ENCODE peak calls at places on chromosomes 3 and 15, in eight cellular contexts. W, N, P, O, E, X, D and J are unnamed samples.

GRCh38 chr3:129831503-129831902 is 62.0 kb downstream of the TMCC1 start:
- DNase-seq in W (no peak), N (no peak), P (no peak), O (no peak), E (no peak), X (no peak), D (no peak), J (no peak)

GRCh38 chr3:153244961-153245360 is 82.9 kb downstream of the RAP2B start:
- DNase-seq in W (no peak), N (peak), P (no peak), O (no peak), E (no peak), X (peak), D (no peak), J (no peak)

GRCh38 chr15:64842099-64842940 is 605 bp downstream of the PLEKHO2 start:
- DNase-seq in W (no peak), N (peak), P (no peak), O (no peak), E (peak), X (peak), D (no peak), J (no peak)

GRCh38 chr3:54087581-54088410 is 34.6 kb upstream of the CACNA2D3 start:
- DNase-seq in W (no peak), N (peak), P (no peak), O (no peak), E (no peak), X (no peak), D (no peak), J (no peak)

GRCh38 chr3:93924491-93924890 is 49.2 kb downstream of the PROS1 start:
- DNase-seq in W (no peak), N (no peak), P (no peak), O (no peak), E (no peak), X (no peak), D (no peak), J (no peak)

GRCh38 chr3:14602804-14603644 is 48.5 kb upstream of the CCDC174 start:
- DNase-seq in W (no peak), N (peak), P (no peak), O (no peak), E (no peak), X (no peak), D (no peak), J (no peak)

GRCh38 chr3:66836363-66837152 is 161.5 kb upstream of the KBTBD8 start:
- DNase-seq in W (no peak), N (no peak), P (no peak), O (no peak), E (no peak), X (peak), D (no peak), J (no peak)

GRCh38 chr3:64117483-64117882 is 94.2 kb upstream of the PSMD6 start:
- DNase-seq in W (no peak), N (no peak), P (no peak), O (no peak), E (no peak), X (no peak), D (no peak), J (no peak)

GRCh38 chr3:150150633-150151032 is 179.9 kb upstream of the PFN2 start:
- DNase-seq in W (no peak), N (peak), P (no peak), O (no peak), E (no peak), X (peak), D (no peak), J (no peak)

GRCh38 chr15:22903961-22904534 is 65.6 kb downstream of the NIPA2 start:
- DNase-seq in W (no peak), N (no peak), P (peak), O (no peak), E (no peak), X (no peak), D (no peak), J (no peak)

GRCh38 chr3:53102601-53103147 is 27.6 kb downstream of the RFT1 start:
- DNase-seq in W (no peak), N (no peak), P (no peak), O (peak), E (peak), X (no peak), D (no peak), J (no peak)

GRCh38 chr3:150412599-150413069 is 4.5 kb downstream of the TSC22D2 start:
- DNase-seq in W (no peak), N (peak), P (no peak), O (no peak), E (no peak), X (peak), D (peak), J (peak)

GRCh38 chr3:112647122-112647521 is 6.2 kb upstream of the CCDC80 start:
- DNase-seq in W (no peak), N (peak), P (no peak), O (no peak), E (no peak), X (peak), D (no peak), J (peak)

GRCh38 chr3:110479676-110480075 is 591.9 kb upstream of the NECTIN3 start:
- DNase-seq in W (no peak), N (no peak), P (no peak), O (no peak), E (no peak), X (no peak), D (no peak), J (no peak)

GRCh38 chr3:12948891-12949711 is 107.7 kb upstream of the RPL32 start:
- DNase-seq in W (no peak), N (peak), P (no peak), O (no peak), E (no peak), X (peak), D (no peak), J (no peak)

GRCh38 chr3:106765342-106765741 is 611.9 kb upstream of the CCDC54 start:
- DNase-seq in W (no peak), N (peak), P (no peak), O (no peak), E (no peak), X (peak), D (no peak), J (peak)

DNA sequence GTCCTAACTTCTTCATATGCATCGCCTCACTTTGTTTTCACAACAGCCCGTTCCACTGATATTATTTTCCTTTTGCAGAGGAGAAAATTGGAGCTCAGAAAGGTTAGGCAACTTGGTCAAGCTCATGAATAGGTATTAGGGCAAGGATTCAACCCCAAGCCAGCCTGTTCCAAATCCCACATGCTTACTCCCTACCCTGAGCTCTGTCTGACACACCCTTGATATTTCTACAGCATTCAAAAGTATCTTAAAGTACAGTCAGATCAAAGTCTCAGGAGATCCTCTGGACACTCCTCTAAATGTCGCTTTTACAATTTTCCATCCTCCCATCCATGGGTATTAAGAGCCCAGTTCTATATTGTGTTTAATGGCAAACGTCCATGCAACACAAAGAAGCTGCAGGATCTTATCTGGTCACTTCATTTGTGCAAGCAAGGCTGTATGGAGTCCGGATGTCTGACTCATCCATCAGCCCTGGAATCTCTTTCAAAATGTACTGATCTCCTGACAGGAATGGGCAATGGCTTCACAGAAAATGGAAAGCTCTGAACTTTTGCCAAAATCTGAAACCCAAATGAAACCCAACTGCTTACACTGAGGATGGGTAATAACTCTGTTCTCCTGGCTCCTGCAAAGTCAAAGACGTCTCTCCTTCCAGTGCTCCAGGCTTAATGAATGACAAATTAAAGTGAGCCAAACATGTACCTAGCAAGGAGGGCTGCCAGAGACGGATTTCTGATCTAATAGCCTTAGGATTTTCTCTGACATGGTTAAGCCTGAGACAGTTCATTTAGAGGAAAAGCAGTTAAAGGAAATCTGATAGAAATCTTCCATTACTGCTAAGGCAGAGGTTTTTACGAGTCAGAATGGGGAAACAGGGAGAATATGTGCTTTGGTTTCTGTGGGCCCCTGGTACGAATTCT is 230.9 kb upstream of the RORA start:
- DNase-seq in W (no peak), N (peak), P (no peak), O (no peak), E (no peak), X (peak), D (no peak), J (peak)
- H3K4me3 ChIP-seq in W (no peak), N (no peak), P (no peak), O (no peak), E (no peak), X (no peak), D (no peak), J (no peak)

DNA sequence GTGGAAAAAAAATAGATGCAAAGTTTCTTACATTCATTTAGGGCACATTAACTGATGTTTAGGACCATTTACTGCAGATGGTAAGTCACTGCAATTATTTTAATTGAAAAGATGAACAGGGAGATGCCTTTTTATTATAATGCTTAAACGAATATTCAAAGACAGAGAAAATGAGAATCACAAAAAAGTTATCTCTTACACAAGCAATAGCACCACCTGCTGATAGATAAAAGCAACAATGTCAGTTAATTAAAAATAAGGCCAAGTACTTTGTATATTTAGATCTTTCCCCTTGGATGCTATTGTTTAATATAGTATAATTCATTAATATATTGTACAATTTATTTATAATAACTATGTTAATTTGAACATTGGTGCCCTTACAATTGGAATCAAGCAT is 55.9 kb downstream of the IFT80 start:
- DNase-seq in W (no peak), N (peak), P (no peak), O (no peak), E (no peak), X (peak), D (no peak), J (no peak)
- TF ChIP-seq CTCF in W (peak), N (peak), P (peak), O (peak), E (peak), X (peak), D (peak), J (peak)

GRCh38 chr3:197356275-197356674 is 57.9 kb upstream of the DLG1 start:
- DNase-seq in W (no peak), N (no peak), P (peak), O (no peak), E (no peak), X (no peak), D (peak), J (no peak)

GRCh38 chr3:197353001-197353866 is 54.8 kb upstream of the DLG1 start:
- DNase-seq in W (no peak), N (no peak), P (no peak), O (no peak), E (no peak), X (no peak), D (no peak), J (no peak)

GRCh38 chr3:197355713-197356112 is 57.3 kb upstream of the DLG1 start:
- DNase-seq in W (no peak), N (no peak), P (no peak), O (no peak), E (no peak), X (no peak), D (no peak), J (no peak)

GRCh38 chr3:197353867-197354180 is 55.4 kb upstream of the DLG1 start:
- DNase-seq in W (no peak), N (peak), P (no peak), O (no peak), E (no peak), X (peak), D (no peak), J (no peak)

DNA sequence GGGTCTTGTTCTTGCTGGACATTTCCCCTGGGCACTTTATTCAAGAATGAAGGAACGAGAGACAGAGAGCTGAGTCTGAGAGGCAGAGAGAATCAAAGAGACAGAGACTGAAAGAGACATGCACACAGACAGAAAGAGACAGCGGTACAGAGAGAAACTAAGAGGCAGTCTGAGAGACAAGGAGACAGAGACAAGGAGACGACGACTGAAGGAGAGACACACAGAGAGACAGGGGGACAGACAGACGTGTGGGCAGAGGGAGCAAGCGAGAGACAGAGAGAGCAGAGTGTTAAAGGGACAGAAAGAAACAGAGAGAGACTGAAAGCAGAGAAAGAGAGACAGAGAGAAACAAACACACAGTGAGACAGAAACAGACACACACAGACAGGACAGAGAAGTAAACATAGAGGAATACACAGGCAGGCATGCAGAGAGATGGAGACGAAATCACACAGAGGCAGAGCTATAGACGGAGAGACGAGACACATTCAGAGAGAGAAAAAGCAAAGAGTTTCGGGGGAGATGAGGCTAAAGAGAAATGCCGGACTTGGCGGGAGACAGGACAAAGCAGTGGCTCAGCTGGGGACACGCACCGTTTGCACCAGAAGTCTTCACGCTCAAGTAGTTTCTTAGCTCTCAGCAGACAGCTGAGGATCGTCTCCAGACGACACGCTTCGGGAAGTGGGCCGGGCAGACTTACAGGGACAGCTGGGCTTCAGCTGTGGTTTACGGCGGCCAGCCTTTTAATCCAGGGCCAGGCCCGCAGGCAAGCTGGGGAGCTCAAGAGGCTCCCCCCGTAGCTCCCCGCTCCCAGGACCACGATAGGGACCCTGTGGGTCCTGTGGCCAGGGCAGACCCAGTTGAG is 56.0 kb upstream of the DLG1 start:
- DNase-seq in W (no peak), N (peak), P (no peak), O (no peak), E (no peak), X (peak), D (peak), J (no peak)
- H3K4me3 ChIP-seq in W (no peak), N (no peak), P (no peak), O (no peak), E (peak), X (no peak), D (no peak), J (no peak)

DNA sequence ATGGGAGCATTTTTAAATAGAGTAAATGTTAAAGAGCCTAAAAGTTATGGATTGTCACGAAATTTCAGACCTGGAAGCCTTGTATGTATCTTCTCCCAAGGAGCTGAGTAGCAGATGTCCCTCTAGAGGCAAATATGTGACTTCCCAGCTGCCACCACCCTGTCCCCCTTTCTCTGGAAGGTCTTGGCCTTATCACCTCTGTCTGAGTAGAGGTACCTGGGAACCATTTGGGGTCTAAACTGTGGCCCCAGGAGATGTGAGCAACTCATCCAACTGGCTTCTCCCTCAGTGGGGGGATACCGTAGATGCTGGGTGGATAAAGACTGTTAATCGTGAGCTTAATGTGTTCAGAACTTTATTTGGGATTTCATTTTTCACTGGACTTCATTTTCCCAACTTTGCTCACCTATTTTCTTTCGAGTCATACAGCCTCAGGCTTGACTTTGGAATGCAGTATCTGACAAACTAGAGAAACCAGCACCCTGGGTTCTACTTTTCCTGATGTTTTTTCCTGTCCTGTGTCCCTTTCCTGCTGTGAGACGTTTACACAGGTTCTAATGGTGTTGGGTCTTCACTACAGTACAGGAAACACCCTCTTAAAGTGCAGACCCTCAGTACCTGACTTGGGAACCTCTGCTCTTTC is 53.3 kb upstream of the CCR4 start:
- DNase-seq in W (no peak), N (no peak), P (no peak), O (no peak), E (no peak), X (no peak), D (no peak), J (no peak)
- TF ChIP-seq CTCF in W (no peak), N (no peak), P (no peak), O (no peak), E (no peak), X (no peak), D (no peak), J (no peak)

GRCh38 chr3:72336821-72337479 is 511.3 kb downstream of the SHQ1 start:
- DNase-seq in W (peak), N (peak), P (peak), O (no peak), E (peak), X (peak), D (peak), J (no peak)
- H3K4me3 ChIP-seq in W (no peak), N (no peak), P (no peak), O (no peak), E (no peak), X (no peak), D (no peak), J (no peak)

GRCh38 chr3:155325263-155325835 is 31.9 kb upstream of the STRIT1 start:
- DNase-seq in W (no peak), N (no peak), P (no peak), O (no peak), E (no peak), X (no peak), D (no peak), J (no peak)
- TF ChIP-seq CTCF in W (no peak), N (no peak), P (no peak), O (no peak), E (no peak), X (no peak), D (no peak), J (peak)